ENCODE peak calls at places on chromosomes 4 and X, in ten cellular contexts. One of them, this sample, is unnamed.

GRCh38 chrX:24426921-24427746 is 38.0 kb upstream of the PDK3 start:
- ATAC-seq in heart left ventricle: no peak
- ATAC-seq in upper lobe of left lung: peak; percentile 46
- ATAC-seq in lung: no peak
- ATAC-seq in right cardiac atrium: peak; percentile 62
- ATAC-seq in foreskin keratinocyte: peak; percentile 7
- ATAC-seq in GM23338: no peak
- ATAC-seq in pancreas: peak; percentile 40
- ATAC-seq in gastrocnemius medialis: no peak
- ATAC-seq in body of pancreas: no peak
- ATAC-seq in this sample: peak; percentile 70

GRCh38 chrX:150155396-150156048 is 207.6 kb upstream of the MAMLD1 start:
- ATAC-seq in body of pancreas: no peak
- ATAC-seq in gastrocnemius medialis: no peak
- ATAC-seq in GM23338: no peak
- ATAC-seq in right cardiac atrium: peak; percentile 54
- ATAC-seq in heart left ventricle: no peak
- ATAC-seq in upper lobe of left lung: no peak
- ATAC-seq in foreskin keratinocyte: peak; percentile 47
- ATAC-seq in lung: no peak
- ATAC-seq in pancreas: peak; percentile 17
- ATAC-seq in this sample: no peak

GRCh38 chr4:150117629-150118028 is 39.4 kb downstream of the DCLK2 start:
- ATAC-seq in GM23338: no peak
- ATAC-seq in foreskin keratinocyte: no peak
- ATAC-seq in upper lobe of left lung: no peak
- ATAC-seq in right cardiac atrium: no peak
- ATAC-seq in heart left ventricle: no peak
- ATAC-seq in body of pancreas: no peak
- ATAC-seq in pancreas: no peak
- ATAC-seq in lung: no peak
- ATAC-seq in gastrocnemius medialis: no peak
- ATAC-seq in this sample: no peak

GRCh38 chr4:94497690-94498089 is 45.9 kb downstream of the PDLIM5 start:
- ATAC-seq in upper lobe of left lung: no peak
- ATAC-seq in lung: no peak
- ATAC-seq in heart left ventricle: no peak
- ATAC-seq in GM23338: no peak
- ATAC-seq in body of pancreas: no peak
- ATAC-seq in right cardiac atrium: no peak
- ATAC-seq in pancreas: no peak
- ATAC-seq in gastrocnemius medialis: no peak
- ATAC-seq in foreskin keratinocyte: no peak
- ATAC-seq in this sample: no peak

GRCh38 chr4:2280531-2281300 is 18.8 kb upstream of the MXD4 start:
- ATAC-seq in right cardiac atrium: no peak
- ATAC-seq in lung: no peak
- ATAC-seq in GM23338: no peak
- ATAC-seq in upper lobe of left lung: no peak
- ATAC-seq in body of pancreas: no peak
- ATAC-seq in foreskin keratinocyte: no peak
- ATAC-seq in pancreas: peak; percentile 50
- ATAC-seq in gastrocnemius medialis: no peak
- ATAC-seq in heart left ventricle: no peak
- ATAC-seq in this sample: no peak

GRCh38 chrX:43949669-43950068 is 23.5 kb downstream of the NDP start:
- ATAC-seq in pancreas: peak; percentile 64
- ATAC-seq in right cardiac atrium: no peak
- ATAC-seq in GM23338: peak; percentile 93
- ATAC-seq in heart left ventricle: no peak
- ATAC-seq in upper lobe of left lung: no peak
- ATAC-seq in foreskin keratinocyte: peak; percentile 42
- ATAC-seq in body of pancreas: no peak
- ATAC-seq in gastrocnemius medialis: no peak
- ATAC-seq in lung: no peak
- ATAC-seq in this sample: no peak

GRCh38 chr4:144181386-144181785 is 40.9 kb upstream of the GYPA start:
- ATAC-seq in lung: no peak
- ATAC-seq in foreskin keratinocyte: no peak
- ATAC-seq in gastrocnemius medialis: no peak
- ATAC-seq in pancreas: no peak
- ATAC-seq in right cardiac atrium: no peak
- ATAC-seq in body of pancreas: no peak
- ATAC-seq in upper lobe of left lung: no peak
- ATAC-seq in GM23338: no peak
- ATAC-seq in heart left ventricle: no peak
- ATAC-seq in this sample: no peak

GRCh38 chr4:89009653-89010369 is 47.2 kb downstream of the FAM13A start:
- ATAC-seq in GM23338: no peak
- ATAC-seq in right cardiac atrium: no peak
- ATAC-seq in lung: no peak
- ATAC-seq in pancreas: peak; percentile 75
- ATAC-seq in gastrocnemius medialis: no peak
- ATAC-seq in upper lobe of left lung: no peak
- ATAC-seq in foreskin keratinocyte: no peak
- ATAC-seq in body of pancreas: no peak
- ATAC-seq in heart left ventricle: no peak
- ATAC-seq in this sample: no peak

GRCh38 chr4:71445819-71446218 is 107.0 kb downstream of the SLC4A4 start:
- ATAC-seq in body of pancreas: no peak
- ATAC-seq in gastrocnemius medialis: no peak
- ATAC-seq in heart left ventricle: no peak
- ATAC-seq in GM23338: no peak
- ATAC-seq in foreskin keratinocyte: no peak
- ATAC-seq in upper lobe of left lung: no peak
- ATAC-seq in pancreas: no peak
- ATAC-seq in right cardiac atrium: no peak
- ATAC-seq in lung: peak; percentile 41
- ATAC-seq in this sample: no peak

GRCh38 chr4:102639602-102640001 is 121.2 kb downstream of the MANBA start:
- ATAC-seq in pancreas: no peak
- ATAC-seq in foreskin keratinocyte: no peak
- ATAC-seq in upper lobe of left lung: no peak
- ATAC-seq in GM23338: no peak
- ATAC-seq in heart left ventricle: no peak
- ATAC-seq in body of pancreas: no peak
- ATAC-seq in right cardiac atrium: no peak
- ATAC-seq in gastrocnemius medialis: no peak
- ATAC-seq in lung: no peak
- ATAC-seq in this sample: no peak

GRCh38 chr4:3424522-3425095 is 17.2 kb upstream of the HGFAC start:
- ATAC-seq in body of pancreas: no peak
- ATAC-seq in GM23338: no peak
- ATAC-seq in foreskin keratinocyte: no peak
- ATAC-seq in lung: no peak
- ATAC-seq in pancreas: no peak
- ATAC-seq in gastrocnemius medialis: no peak
- ATAC-seq in upper lobe of left lung: no peak
- ATAC-seq in right cardiac atrium: no peak
- ATAC-seq in heart left ventricle: no peak
- ATAC-seq in this sample: no peak

GRCh38 chr4:152724494-152724893 is 44.7 kb upstream of the TMEM154 start:
- ATAC-seq in gastrocnemius medialis: no peak
- ATAC-seq in foreskin keratinocyte: no peak
- ATAC-seq in lung: no peak
- ATAC-seq in right cardiac atrium: no peak
- ATAC-seq in body of pancreas: no peak
- ATAC-seq in pancreas: no peak
- ATAC-seq in GM23338: no peak
- ATAC-seq in heart left ventricle: no peak
- ATAC-seq in upper lobe of left lung: no peak
- ATAC-seq in this sample: no peak

GRCh38 chr4:83552924-83553323 is 17.0 kb downstream of the GPAT3 start:
- ATAC-seq in body of pancreas: no peak
- ATAC-seq in upper lobe of left lung: no peak
- ATAC-seq in right cardiac atrium: no peak
- ATAC-seq in pancreas: no peak
- ATAC-seq in foreskin keratinocyte: no peak
- ATAC-seq in gastrocnemius medialis: no peak
- ATAC-seq in lung: no peak
- ATAC-seq in GM23338: no peak
- ATAC-seq in heart left ventricle: no peak
- ATAC-seq in this sample: no peak

GRCh38 chr4:80909938-80910337 is 120.6 kb upstream of the BMP3 start:
- ATAC-seq in right cardiac atrium: no peak
- ATAC-seq in gastrocnemius medialis: no peak
- ATAC-seq in heart left ventricle: no peak
- ATAC-seq in upper lobe of left lung: no peak
- ATAC-seq in pancreas: no peak
- ATAC-seq in body of pancreas: no peak
- ATAC-seq in GM23338: no peak
- ATAC-seq in lung: no peak
- ATAC-seq in foreskin keratinocyte: no peak
- ATAC-seq in this sample: no peak

DNA sequence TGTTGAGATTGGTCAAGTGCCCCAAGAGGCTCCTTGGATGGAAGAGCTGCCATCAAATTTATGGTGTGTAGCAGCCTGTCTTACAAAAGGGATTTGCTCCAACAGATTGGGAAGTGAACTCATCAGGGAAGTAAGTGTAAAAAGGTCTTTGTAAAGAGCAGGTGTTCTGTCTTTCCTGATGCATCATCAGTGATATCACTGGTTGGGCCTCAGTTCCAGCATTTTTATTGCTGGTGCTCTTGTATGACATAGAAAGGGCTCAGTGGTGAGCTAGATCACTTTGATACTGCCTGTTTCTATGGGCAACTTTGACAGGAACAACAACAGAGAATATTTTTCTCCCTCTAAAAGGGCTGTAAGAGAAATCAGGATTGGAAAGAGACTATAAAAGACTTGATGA is 8.7 kb upstream of the GABRE start:
- ATAC-seq in right cardiac atrium: no peak
- ATAC-seq in pancreas: no peak
- ATAC-seq in GM23338: no peak
- ATAC-seq in gastrocnemius medialis: no peak
- ATAC-seq in body of pancreas: no peak
- ATAC-seq in heart left ventricle: no peak
- ATAC-seq in upper lobe of left lung: no peak
- ATAC-seq in foreskin keratinocyte: peak; percentile 42
- ATAC-seq in lung: no peak
- ATAC-seq in this sample: no peak
- H3K27ac ChIP-seq in right cardiac atrium: no peak overlapping the region
- H3K27ac ChIP-seq in pancreas: peak overlapping the region; percentile 8
- H3K27ac ChIP-seq in GM23338: no peak overlapping the region
- H3K27ac ChIP-seq in gastrocnemius medialis: no peak overlapping the region
- H3K27ac ChIP-seq in body of pancreas: no peak overlapping the region
- H3K27ac ChIP-seq in heart left ventricle: no peak overlapping the region
- H3K27ac ChIP-seq in upper lobe of left lung: no peak overlapping the region
- H3K27ac ChIP-seq in foreskin keratinocyte: peak overlapping the region; percentile 93
- H3K27ac ChIP-seq in lung: no peak overlapping the region
- H3K27ac ChIP-seq in this sample: no peak overlapping the region

GRCh38 chr4:118898684-118899138 is 10.1 kb downstream of the SYNPO2 start:
- ATAC-seq in gastrocnemius medialis: peak; percentile 84
- ATAC-seq in heart left ventricle: peak; percentile 88
- ATAC-seq in right cardiac atrium: peak; percentile 91
- ATAC-seq in body of pancreas: no peak
- ATAC-seq in foreskin keratinocyte: no peak
- ATAC-seq in pancreas: no peak
- ATAC-seq in upper lobe of left lung: peak; percentile 68
- ATAC-seq in GM23338: no peak
- ATAC-seq in lung: no peak
- ATAC-seq in this sample: peak; percentile 89

GRCh38 chr4:118894034-118894433 is 5.4 kb downstream of the SYNPO2 start:
- ATAC-seq in heart left ventricle: peak; percentile 40
- ATAC-seq in body of pancreas: no peak
- ATAC-seq in gastrocnemius medialis: no peak
- ATAC-seq in GM23338: no peak
- ATAC-seq in upper lobe of left lung: no peak
- ATAC-seq in lung: no peak
- ATAC-seq in pancreas: no peak
- ATAC-seq in foreskin keratinocyte: no peak
- ATAC-seq in right cardiac atrium: no peak
- ATAC-seq in this sample: no peak

GRCh38 chr4:118898221-118898620 is 9.6 kb downstream of the SYNPO2 start:
- ATAC-seq in foreskin keratinocyte: no peak
- ATAC-seq in body of pancreas: no peak
- ATAC-seq in heart left ventricle: no peak
- ATAC-seq in right cardiac atrium: no peak
- ATAC-seq in lung: no peak
- ATAC-seq in gastrocnemius medialis: peak; percentile 22
- ATAC-seq in pancreas: no peak
- ATAC-seq in upper lobe of left lung: no peak
- ATAC-seq in GM23338: no peak
- ATAC-seq in this sample: no peak
- H3K27ac ChIP-seq in foreskin keratinocyte: no peak overlapping the region
- H3K27ac ChIP-seq in body of pancreas: no peak overlapping the region
- H3K27ac ChIP-seq in heart left ventricle: peak overlapping the region; percentile 70
- H3K27ac ChIP-seq in right cardiac atrium: peak overlapping the region; percentile 33
- H3K27ac ChIP-seq in lung: no peak overlapping the region
- H3K27ac ChIP-seq in gastrocnemius medialis: peak overlapping the region; percentile 86
- H3K27ac ChIP-seq in pancreas: no peak overlapping the region
- H3K27ac ChIP-seq in upper lobe of left lung: no peak overlapping the region
- H3K27ac ChIP-seq in GM23338: no peak overlapping the region
- H3K27ac ChIP-seq in this sample: peak overlapping the region; percentile 99

DNA sequence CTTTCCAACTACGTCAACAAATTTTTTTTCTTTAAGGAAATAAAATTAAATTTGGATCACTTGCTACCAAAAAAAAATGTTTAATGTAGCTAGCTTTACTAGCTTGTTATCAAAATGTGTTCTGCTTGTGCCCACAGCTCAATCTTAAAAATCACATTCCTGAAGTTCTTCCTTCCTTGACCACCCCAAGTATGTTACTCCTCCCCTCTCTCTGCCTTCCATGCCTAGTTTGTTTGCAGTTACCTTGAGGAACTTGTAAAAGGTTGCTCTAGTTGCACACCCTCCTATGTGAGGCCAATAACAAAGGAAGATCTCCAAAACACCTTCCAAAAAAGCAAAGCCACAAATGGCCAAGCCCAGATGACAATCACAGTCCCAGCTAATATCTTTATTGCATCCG is 19.6 kb upstream of the TMEM184C start:
- ATAC-seq in body of pancreas: no peak
- ATAC-seq in right cardiac atrium: no peak
- ATAC-seq in heart left ventricle: no peak
- ATAC-seq in GM23338: no peak
- ATAC-seq in foreskin keratinocyte: no peak
- ATAC-seq in pancreas: no peak
- ATAC-seq in lung: no peak
- ATAC-seq in upper lobe of left lung: no peak
- ATAC-seq in gastrocnemius medialis: no peak
- ATAC-seq in this sample: no peak
- H3K27ac ChIP-seq in body of pancreas: peak overlapping the region; percentile 57
- H3K27ac ChIP-seq in right cardiac atrium: no peak overlapping the region
- H3K27ac ChIP-seq in heart left ventricle: no peak overlapping the region
- H3K27ac ChIP-seq in GM23338: no peak overlapping the region
- H3K27ac ChIP-seq in foreskin keratinocyte: no peak overlapping the region
- H3K27ac ChIP-seq in pancreas: peak overlapping the region; percentile 65
- H3K27ac ChIP-seq in lung: no peak overlapping the region
- H3K27ac ChIP-seq in upper lobe of left lung: no peak overlapping the region
- H3K27ac ChIP-seq in gastrocnemius medialis: no peak overlapping the region
- H3K27ac ChIP-seq in this sample: no peak overlapping the region

DNA sequence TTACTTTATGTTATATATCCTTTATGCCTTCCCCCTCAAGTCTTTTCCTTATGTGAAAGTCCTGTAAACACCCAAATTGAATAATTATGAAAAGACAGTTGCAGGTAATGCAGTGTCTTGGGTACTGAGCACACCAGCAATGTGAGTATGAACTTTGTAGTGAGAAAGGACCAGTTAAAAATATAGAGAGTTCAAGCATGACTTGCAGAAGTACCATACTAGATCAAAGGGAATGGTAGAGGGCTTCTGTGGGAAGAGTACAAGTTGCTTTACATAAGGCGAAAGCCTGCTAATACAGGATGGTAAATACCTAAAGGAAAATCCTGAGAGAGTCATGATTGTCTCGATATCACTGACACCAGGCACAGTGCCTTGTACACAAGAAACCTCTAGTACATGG is 25.7 kb downstream of the KIAA0232 start:
- ATAC-seq in right cardiac atrium: peak; percentile 30
- ATAC-seq in pancreas: no peak
- ATAC-seq in foreskin keratinocyte: no peak
- ATAC-seq in upper lobe of left lung: no peak
- ATAC-seq in gastrocnemius medialis: peak; percentile 26
- ATAC-seq in lung: no peak
- ATAC-seq in body of pancreas: no peak
- ATAC-seq in GM23338: no peak
- ATAC-seq in heart left ventricle: no peak
- ATAC-seq in this sample: no peak
- H3K27ac ChIP-seq in right cardiac atrium: no peak overlapping the region
- H3K27ac ChIP-seq in pancreas: no peak overlapping the region
- H3K27ac ChIP-seq in foreskin keratinocyte: no peak overlapping the region
- H3K27ac ChIP-seq in upper lobe of left lung: peak overlapping the region; percentile 74
- H3K27ac ChIP-seq in gastrocnemius medialis: peak overlapping the region; percentile 85
- H3K27ac ChIP-seq in lung: no peak overlapping the region
- H3K27ac ChIP-seq in body of pancreas: no peak overlapping the region
- H3K27ac ChIP-seq in GM23338: no peak overlapping the region
- H3K27ac ChIP-seq in heart left ventricle: peak overlapping the region; percentile 76
- H3K27ac ChIP-seq in this sample: peak overlapping the region; percentile 14

This sample was measured in gastroesophageal sphincter.